ENCODE peak calls at places on chromosomes 7 and 10, in nine cellular contexts. One of them, this sample, is unnamed.

GRCh38 chr10:43264987-43265798 is 1.7 kb downstream of the RASGEF1A start:
- DNase-seq in stimulated activated CD8-positive, alpha-beta memory T cell treated with anti-CD3 and anti-CD28 coated beads, Interleukin-4, amount 100 ng/mL, for 1 hour: no peak
- DNase-seq in coronary artery: no peak
- DNase-seq in endothelial cell: no peak
- DNase-seq in prostate gland: no peak
- DNase-seq in cerebellum: peak
- DNase-seq in neural crest cell: no peak
- DNase-seq in activated CD4-positive, alpha-beta T cell treated with anti-CD3 and anti-CD28 coated beads, Interleukin-2, amount 50 U/mL, for 48 hours: no peak
- DNase-seq in hypothalamus: no peak
- DNase-seq in this sample: no peak

GRCh38 chr7:19957664-19958063 is 184.2 kb upstream of the TMEM196 start:
- DNase-seq in activated CD4-positive, alpha-beta T cell treated with anti-CD3 and anti-CD28 coated beads, Interleukin-2, amount 50 U/mL, for 48 hours: no peak
- DNase-seq in stimulated activated CD8-positive, alpha-beta memory T cell treated with anti-CD3 and anti-CD28 coated beads, Interleukin-4, amount 100 ng/mL, for 1 hour: no peak
- DNase-seq in neural crest cell: no peak
- DNase-seq in endothelial cell: no peak
- DNase-seq in hypothalamus: no peak
- DNase-seq in coronary artery: no peak
- DNase-seq in cerebellum: no peak
- DNase-seq in prostate gland: no peak
- DNase-seq in this sample: peak

GRCh38 chr10:79983286-79983909 is 34.5 kb upstream of the SFTPD start:
- DNase-seq in stimulated activated CD8-positive, alpha-beta memory T cell treated with anti-CD3 and anti-CD28 coated beads, Interleukin-4, amount 100 ng/mL, for 1 hour: no peak
- DNase-seq in neural crest cell: no peak
- DNase-seq in activated CD4-positive, alpha-beta T cell treated with anti-CD3 and anti-CD28 coated beads, Interleukin-2, amount 50 U/mL, for 48 hours: no peak
- DNase-seq in cerebellum: no peak
- DNase-seq in prostate gland: no peak
- DNase-seq in hypothalamus: no peak
- DNase-seq in endothelial cell: no peak
- DNase-seq in coronary artery: no peak
- DNase-seq in this sample: no peak

GRCh38 chr7:33423646-33424020 is 294.3 kb downstream of the BBS9 start:
- DNase-seq in hypothalamus: no peak
- DNase-seq in coronary artery: no peak
- DNase-seq in endothelial cell: peak
- DNase-seq in cerebellum: no peak
- DNase-seq in neural crest cell: no peak
- DNase-seq in activated CD4-positive, alpha-beta T cell treated with anti-CD3 and anti-CD28 coated beads, Interleukin-2, amount 50 U/mL, for 48 hours: peak
- DNase-seq in stimulated activated CD8-positive, alpha-beta memory T cell treated with anti-CD3 and anti-CD28 coated beads, Interleukin-4, amount 100 ng/mL, for 1 hour: no peak
- DNase-seq in prostate gland: no peak
- DNase-seq in this sample: peak

GRCh38 chr10:103584216-103585010 is 90.9 kb downstream of the NEURL1 start:
- DNase-seq in endothelial cell: no peak
- DNase-seq in activated CD4-positive, alpha-beta T cell treated with anti-CD3 and anti-CD28 coated beads, Interleukin-2, amount 50 U/mL, for 48 hours: peak
- DNase-seq in neural crest cell: no peak
- DNase-seq in prostate gland: no peak
- DNase-seq in hypothalamus: no peak
- DNase-seq in coronary artery: no peak
- DNase-seq in cerebellum: no peak
- DNase-seq in stimulated activated CD8-positive, alpha-beta memory T cell treated with anti-CD3 and anti-CD28 coated beads, Interleukin-4, amount 100 ng/mL, for 1 hour: peak
- DNase-seq in this sample: no peak

GRCh38 chr10:94402204-94403033 is at the start of gene TBC1D12:
- DNase-seq in endothelial cell: peak
- DNase-seq in coronary artery: peak
- DNase-seq in cerebellum: peak
- DNase-seq in prostate gland: peak
- DNase-seq in stimulated activated CD8-positive, alpha-beta memory T cell treated with anti-CD3 and anti-CD28 coated beads, Interleukin-4, amount 100 ng/mL, for 1 hour: no peak
- DNase-seq in hypothalamus: peak
- DNase-seq in neural crest cell: peak
- DNase-seq in activated CD4-positive, alpha-beta T cell treated with anti-CD3 and anti-CD28 coated beads, Interleukin-2, amount 50 U/mL, for 48 hours: peak
- DNase-seq in this sample: peak

GRCh38 chr7:157769870-157770213 is 433.0 kb downstream of the DNAJB6 start:
- DNase-seq in prostate gland: no peak
- DNase-seq in endothelial cell: no peak
- DNase-seq in hypothalamus: no peak
- DNase-seq in stimulated activated CD8-positive, alpha-beta memory T cell treated with anti-CD3 and anti-CD28 coated beads, Interleukin-4, amount 100 ng/mL, for 1 hour: no peak
- DNase-seq in neural crest cell: no peak
- DNase-seq in cerebellum: no peak
- DNase-seq in activated CD4-positive, alpha-beta T cell treated with anti-CD3 and anti-CD28 coated beads, Interleukin-2, amount 50 U/mL, for 48 hours: no peak
- DNase-seq in coronary artery: no peak
- DNase-seq in this sample: no peak

GRCh38 chr7:142434666-142435174 is 176.9 kb upstream of the PRSS58 start:
- DNase-seq in stimulated activated CD8-positive, alpha-beta memory T cell treated with anti-CD3 and anti-CD28 coated beads, Interleukin-4, amount 100 ng/mL, for 1 hour: no peak
- DNase-seq in prostate gland: no peak
- DNase-seq in activated CD4-positive, alpha-beta T cell treated with anti-CD3 and anti-CD28 coated beads, Interleukin-2, amount 50 U/mL, for 48 hours: no peak
- DNase-seq in coronary artery: no peak
- DNase-seq in endothelial cell: no peak
- DNase-seq in hypothalamus: no peak
- DNase-seq in cerebellum: no peak
- DNase-seq in neural crest cell: no peak
- DNase-seq in this sample: no peak

GRCh38 chr7:116899308-116899707 is 36.9 kb downstream of the CAPZA2 start:
- DNase-seq in endothelial cell: no peak
- DNase-seq in neural crest cell: no peak
- DNase-seq in activated CD4-positive, alpha-beta T cell treated with anti-CD3 and anti-CD28 coated beads, Interleukin-2, amount 50 U/mL, for 48 hours: no peak
- DNase-seq in stimulated activated CD8-positive, alpha-beta memory T cell treated with anti-CD3 and anti-CD28 coated beads, Interleukin-4, amount 100 ng/mL, for 1 hour: no peak
- DNase-seq in cerebellum: no peak
- DNase-seq in prostate gland: no peak
- DNase-seq in hypothalamus: no peak
- DNase-seq in coronary artery: no peak
- DNase-seq in this sample: no peak

GRCh38 chr10:88493676-88494483 is 89.2 kb downstream of the RNLS start:
- DNase-seq in hypothalamus: no peak
- DNase-seq in cerebellum: no peak
- DNase-seq in neural crest cell: no peak
- DNase-seq in prostate gland: no peak
- DNase-seq in activated CD4-positive, alpha-beta T cell treated with anti-CD3 and anti-CD28 coated beads, Interleukin-2, amount 50 U/mL, for 48 hours: no peak
- DNase-seq in coronary artery: no peak
- DNase-seq in endothelial cell: no peak
- DNase-seq in stimulated activated CD8-positive, alpha-beta memory T cell treated with anti-CD3 and anti-CD28 coated beads, Interleukin-4, amount 100 ng/mL, for 1 hour: no peak
- DNase-seq in this sample: no peak

GRCh38 chr10:124486635-124487034 is 25.0 kb downstream of the LHPP start:
- DNase-seq in endothelial cell: no peak
- DNase-seq in cerebellum: no peak
- DNase-seq in prostate gland: no peak
- DNase-seq in activated CD4-positive, alpha-beta T cell treated with anti-CD3 and anti-CD28 coated beads, Interleukin-2, amount 50 U/mL, for 48 hours: no peak
- DNase-seq in hypothalamus: no peak
- DNase-seq in neural crest cell: no peak
- DNase-seq in stimulated activated CD8-positive, alpha-beta memory T cell treated with anti-CD3 and anti-CD28 coated beads, Interleukin-4, amount 100 ng/mL, for 1 hour: no peak
- DNase-seq in coronary artery: no peak
- DNase-seq in this sample: no peak

GRCh38 chr10:43809211-43809930 is 160.7 kb upstream of the ZNF32 start:
- DNase-seq in activated CD4-positive, alpha-beta T cell treated with anti-CD3 and anti-CD28 coated beads, Interleukin-2, amount 50 U/mL, for 48 hours: no peak
- DNase-seq in coronary artery: no peak
- DNase-seq in cerebellum: no peak
- DNase-seq in prostate gland: no peak
- DNase-seq in hypothalamus: no peak
- DNase-seq in stimulated activated CD8-positive, alpha-beta memory T cell treated with anti-CD3 and anti-CD28 coated beads, Interleukin-4, amount 100 ng/mL, for 1 hour: no peak
- DNase-seq in endothelial cell: no peak
- DNase-seq in neural crest cell: no peak
- DNase-seq in this sample: peak

This sample was measured in Daoy.